ENCODE peak calls at places on chromosome 20, in six cellular contexts. One of them, this sample, is unnamed.

GRCh38 chr20:3074812-3075211 is 3.4 kb downstream of the OXT start:
- DNase-seq in A549: no peak
- DNase-seq in sigmoid colon: no peak
- DNase-seq in pancreas: no peak
- DNase-seq in H1: no peak
- DNase-seq in GM12878: no peak
- DNase-seq in this sample: no peak

GRCh38 chr20:57260959-57261357 is 5.5 kb downstream of the BMP7 start:
- DNase-seq in A549: no peak
- DNase-seq in sigmoid colon: no peak
- DNase-seq in pancreas: no peak
- DNase-seq in H1: no peak
- DNase-seq in GM12878: no peak
- DNase-seq in this sample: no peak

GRCh38 chr20:58945967-58946631 is 35.0 kb upstream of the NELFCD start:
- DNase-seq in A549: no peak
- DNase-seq in sigmoid colon: no peak
- DNase-seq in pancreas: no peak
- DNase-seq in H1: no peak
- DNase-seq in GM12878: no peak
- DNase-seq in this sample: no peak

GRCh38 chr20:57717797-57718196 is 8.0 kb upstream of the PMEPA1 start:
- DNase-seq in A549: peak; percentile 86
- DNase-seq in sigmoid colon: no peak
- DNase-seq in pancreas: no peak
- DNase-seq in H1: no peak
- DNase-seq in GM12878: no peak
- DNase-seq in this sample: no peak

GRCh38 chr20:60361761-60362410 is 403.7 kb downstream of the CDH26 start:
- DNase-seq in A549: no peak
- DNase-seq in sigmoid colon: no peak
- DNase-seq in pancreas: no peak
- DNase-seq in H1: no peak
- DNase-seq in GM12878: no peak
- DNase-seq in this sample: no peak

GRCh38 chr20:24590193-24590982 is 121.0 kb downstream of the SYNDIG1 start:
- DNase-seq in A549: no peak
- DNase-seq in sigmoid colon: no peak
- DNase-seq in pancreas: no peak
- DNase-seq in H1: no peak
- DNase-seq in GM12878: no peak
- DNase-seq in this sample: peak; percentile 30

GRCh38 chr20:48787861-48788375 is 39.9 kb downstream of the PREX1 start:
- DNase-seq in A549: peak; percentile 28
- DNase-seq in sigmoid colon: peak; percentile 74
- DNase-seq in pancreas: no peak
- DNase-seq in H1: no peak
- DNase-seq in GM12878: no peak
- DNase-seq in this sample: no peak

GRCh38 chr20:1325173-1326030 is 3.5 kb downstream of the SDCBP2 start:
- DNase-seq in A549: peak; percentile 99
- DNase-seq in sigmoid colon: peak; percentile 99
- DNase-seq in pancreas: peak; percentile 97
- DNase-seq in H1: peak; percentile 79
- DNase-seq in GM12878: peak; percentile 88
- DNase-seq in this sample: peak; percentile 96

GRCh38 chr20:34249291-34249690 is 8.1 kb downstream of the ASIP start:
- DNase-seq in A549: no peak
- DNase-seq in sigmoid colon: no peak
- DNase-seq in pancreas: no peak
- DNase-seq in H1: no peak
- DNase-seq in GM12878: peak; percentile 35
- DNase-seq in this sample: no peak

GRCh38 chr20:11919046-11919445 is 1.4 kb downstream of the BTBD3 start:
- DNase-seq in A549: no peak
- DNase-seq in sigmoid colon: no peak
- DNase-seq in pancreas: peak; percentile 46
- DNase-seq in H1: no peak
- DNase-seq in GM12878: no peak
- DNase-seq in this sample: no peak

GRCh38 chr20:54140067-54140466 is 33.7 kb downstream of the CYP24A1 start:
- DNase-seq in A549: no peak
- DNase-seq in sigmoid colon: no peak
- DNase-seq in pancreas: no peak
- DNase-seq in H1: no peak
- DNase-seq in GM12878: no peak
- DNase-seq in this sample: no peak

GRCh38 chr20:4805663-4806449 is 84.1 kb downstream of the PRND start:
- DNase-seq in A549: no peak
- DNase-seq in sigmoid colon: no peak
- DNase-seq in pancreas: no peak
- DNase-seq in H1: no peak
- DNase-seq in GM12878: no peak
- DNase-seq in this sample: no peak

GRCh38 chr20:58981564-58982364 is 708 bp downstream of the NELFCD start:
- DNase-seq in A549: peak; percentile 31
- DNase-seq in sigmoid colon: no peak
- DNase-seq in pancreas: no peak
- DNase-seq in H1: no peak
- DNase-seq in GM12878: no peak
- DNase-seq in this sample: no peak

GRCh38 chr20:48178607-48179006 is 393.3 kb upstream of the SULF2 start:
- DNase-seq in A549: no peak
- DNase-seq in sigmoid colon: no peak
- DNase-seq in pancreas: no peak
- DNase-seq in H1: no peak
- DNase-seq in GM12878: no peak
- DNase-seq in this sample: no peak

GRCh38 chr20:35146299-35146921 is 726 bp downstream of the EDEM2 start:
- DNase-seq in A549: no peak
- DNase-seq in sigmoid colon: no peak
- DNase-seq in pancreas: peak; percentile 53
- DNase-seq in H1: no peak
- DNase-seq in GM12878: no peak
- DNase-seq in this sample: peak; percentile 56

GRCh38 chr20:34172926-34173325 is 60.9 kb upstream of the EIF2S2 start:
- DNase-seq in A549: no peak
- DNase-seq in sigmoid colon: no peak
- DNase-seq in pancreas: no peak
- DNase-seq in H1: no peak
- DNase-seq in GM12878: no peak
- DNase-seq in this sample: no peak

GRCh38 chr20:23308024-23308423 is 42.6 kb upstream of the NXT1 start:
- DNase-seq in A549: no peak
- DNase-seq in sigmoid colon: no peak
- DNase-seq in pancreas: no peak
- DNase-seq in H1: no peak
- DNase-seq in GM12878: no peak
- DNase-seq in this sample: no peak

GRCh38 chr20:23309781-23310180 is 40.8 kb upstream of the NXT1 start:
- DNase-seq in A549: no peak
- DNase-seq in sigmoid colon: peak; percentile 52
- DNase-seq in pancreas: no peak
- DNase-seq in H1: no peak
- DNase-seq in GM12878: no peak
- DNase-seq in this sample: no peak

GRCh38 chr20:23308908-23309307 is 41.7 kb upstream of the NXT1 start:
- DNase-seq in A549: no peak
- DNase-seq in sigmoid colon: peak; percentile 35
- DNase-seq in pancreas: no peak
- DNase-seq in H1: no peak
- DNase-seq in GM12878: no peak
- DNase-seq in this sample: no peak

GRCh38 chr20:23314714-23315498 is 35.7 kb upstream of the NXT1 start:
- DNase-seq in A549: no peak
- DNase-seq in sigmoid colon: peak; percentile 84
- DNase-seq in pancreas: no peak
- DNase-seq in H1: no peak
- DNase-seq in GM12878: no peak
- DNase-seq in this sample: no peak

GRCh38 chr20:23311932-23312331 is 38.7 kb upstream of the NXT1 start:
- DNase-seq in A549: no peak
- DNase-seq in sigmoid colon: no peak
- DNase-seq in pancreas: no peak
- DNase-seq in H1: no peak
- DNase-seq in GM12878: no peak
- DNase-seq in this sample: no peak
- H3K4me1 ChIP-seq in A549: no peaks in the 10 kb centered on the region
- H3K4me1 ChIP-seq in sigmoid colon: no peaks in the 10 kb centered on the region
- H3K4me1 ChIP-seq in pancreas: no peaks in the 10 kb centered on the region
- H3K4me1 ChIP-seq in H1: no peaks in the 10 kb centered on the region
- H3K4me1 ChIP-seq in GM12878: no peaks in the 10 kb centered on the region
- H3K4me1 ChIP-seq in this sample: no peaks in the 10 kb centered on the region

GRCh38 chr20:62137092-62137384 is 6.2 kb downstream of the PSMA7 start:
- DNase-seq in A549: no peak
- DNase-seq in sigmoid colon: no peak
- DNase-seq in pancreas: no peak
- DNase-seq in H1: no peak
- DNase-seq in GM12878: no peak
- DNase-seq in this sample: no peak
- TF ChIP-seq CTCF in A549: no peak
- TF ChIP-seq CTCF in sigmoid colon: no peak
- TF ChIP-seq CTCF in pancreas: peak; percentile 2
- TF ChIP-seq CTCF in H1: no peak
- TF ChIP-seq CTCF in GM12878: no peak
- TF ChIP-seq CTCF in this sample: peak; percentile 19

GRCh38 chr20:32477594-32478512 is 107.3 kb downstream of the NOL4L start:
- DNase-seq in A549: no peak
- DNase-seq in sigmoid colon: peak; percentile 71
- DNase-seq in pancreas: peak; percentile 91
- DNase-seq in H1: no peak
- DNase-seq in GM12878: no peak
- DNase-seq in this sample: no peak

GRCh38 chr20:32479697-32480140 is 105.4 kb downstream of the NOL4L start:
- DNase-seq in A549: no peak
- DNase-seq in sigmoid colon: peak; percentile 51
- DNase-seq in pancreas: no peak
- DNase-seq in H1: no peak
- DNase-seq in GM12878: no peak
- DNase-seq in this sample: no peak

GRCh38 chr20:32478576-32478975 is 106.6 kb downstream of the NOL4L start:
- DNase-seq in A549: no peak
- DNase-seq in sigmoid colon: peak; percentile 38
- DNase-seq in pancreas: no peak
- DNase-seq in H1: no peak
- DNase-seq in GM12878: no peak
- DNase-seq in this sample: no peak

GRCh38 chr20:32480361-32481199 is 104.6 kb downstream of the NOL4L start:
- DNase-seq in A549: no peak
- DNase-seq in sigmoid colon: peak; percentile 59
- DNase-seq in pancreas: no peak
- DNase-seq in H1: no peak
- DNase-seq in GM12878: no peak
- DNase-seq in this sample: peak; percentile 26

DNA sequence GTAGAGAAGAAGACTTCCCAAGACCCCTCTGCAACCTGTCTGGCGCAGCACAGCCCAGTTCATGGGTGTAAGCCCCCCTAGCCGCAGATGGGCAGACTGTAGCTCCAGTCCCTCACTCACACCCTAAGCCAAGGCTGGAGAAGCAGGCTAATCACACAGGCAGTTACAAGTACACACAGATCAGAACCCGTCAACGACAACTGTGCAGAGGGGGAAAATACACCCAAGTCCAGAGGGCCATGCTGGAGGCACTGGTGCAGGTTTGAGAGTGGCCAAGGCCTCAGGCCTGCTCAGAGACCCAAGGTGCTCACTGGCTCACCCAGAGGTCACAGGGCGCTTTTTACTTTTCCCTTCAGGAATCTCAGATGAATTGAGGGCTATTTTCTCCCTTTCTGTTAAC is 106.1 kb downstream of the NOL4L start:
- DNase-seq in A549: no peak
- DNase-seq in sigmoid colon: peak; percentile 44
- DNase-seq in pancreas: no peak
- DNase-seq in H1: no peak
- DNase-seq in GM12878: no peak
- DNase-seq in this sample: no peak
- H3K4me1 ChIP-seq in A549: peaks cover 49% of the 10 kb centered on the region
- H3K4me1 ChIP-seq in sigmoid colon: peaks cover 85% of the 10 kb centered on the region
- H3K4me1 ChIP-seq in pancreas: peaks cover 74% of the 10 kb centered on the region
- H3K4me1 ChIP-seq in H1: peaks cover 46% of the 10 kb centered on the region
- H3K4me1 ChIP-seq in GM12878: peaks cover 11% of the 10 kb centered on the region
- H3K4me1 ChIP-seq in this sample: peaks cover 8% of the 10 kb centered on the region

GRCh38 chr20:37382539-37383120 is 36.7 kb downstream of the SRC start:
- DNase-seq in A549: peak; percentile 49
- DNase-seq in sigmoid colon: peak; percentile 62
- DNase-seq in pancreas: no peak
- DNase-seq in H1: no peak
- DNase-seq in GM12878: no peak
- DNase-seq in this sample: no peak

GRCh38 chr20:37379967-37380828 is 34.3 kb downstream of the SRC start:
- DNase-seq in A549: peak; percentile 96
- DNase-seq in sigmoid colon: peak; percentile 43
- DNase-seq in pancreas: no peak
- DNase-seq in H1: no peak
- DNase-seq in GM12878: no peak
- DNase-seq in this sample: no peak

GRCh38 chr20:37380864-37381579 is 35.1 kb downstream of the SRC start:
- DNase-seq in A549: peak; percentile 74
- DNase-seq in sigmoid colon: peak; percentile 57
- DNase-seq in pancreas: no peak
- DNase-seq in H1: no peak
- DNase-seq in GM12878: no peak
- DNase-seq in this sample: no peak

GRCh38 chr20:37383229-37383989 is 37.5 kb downstream of the SRC start:
- DNase-seq in A549: peak; percentile 97
- DNase-seq in sigmoid colon: peak; percentile 65
- DNase-seq in pancreas: no peak
- DNase-seq in H1: no peak
- DNase-seq in GM12878: no peak
- DNase-seq in this sample: no peak

DNA sequence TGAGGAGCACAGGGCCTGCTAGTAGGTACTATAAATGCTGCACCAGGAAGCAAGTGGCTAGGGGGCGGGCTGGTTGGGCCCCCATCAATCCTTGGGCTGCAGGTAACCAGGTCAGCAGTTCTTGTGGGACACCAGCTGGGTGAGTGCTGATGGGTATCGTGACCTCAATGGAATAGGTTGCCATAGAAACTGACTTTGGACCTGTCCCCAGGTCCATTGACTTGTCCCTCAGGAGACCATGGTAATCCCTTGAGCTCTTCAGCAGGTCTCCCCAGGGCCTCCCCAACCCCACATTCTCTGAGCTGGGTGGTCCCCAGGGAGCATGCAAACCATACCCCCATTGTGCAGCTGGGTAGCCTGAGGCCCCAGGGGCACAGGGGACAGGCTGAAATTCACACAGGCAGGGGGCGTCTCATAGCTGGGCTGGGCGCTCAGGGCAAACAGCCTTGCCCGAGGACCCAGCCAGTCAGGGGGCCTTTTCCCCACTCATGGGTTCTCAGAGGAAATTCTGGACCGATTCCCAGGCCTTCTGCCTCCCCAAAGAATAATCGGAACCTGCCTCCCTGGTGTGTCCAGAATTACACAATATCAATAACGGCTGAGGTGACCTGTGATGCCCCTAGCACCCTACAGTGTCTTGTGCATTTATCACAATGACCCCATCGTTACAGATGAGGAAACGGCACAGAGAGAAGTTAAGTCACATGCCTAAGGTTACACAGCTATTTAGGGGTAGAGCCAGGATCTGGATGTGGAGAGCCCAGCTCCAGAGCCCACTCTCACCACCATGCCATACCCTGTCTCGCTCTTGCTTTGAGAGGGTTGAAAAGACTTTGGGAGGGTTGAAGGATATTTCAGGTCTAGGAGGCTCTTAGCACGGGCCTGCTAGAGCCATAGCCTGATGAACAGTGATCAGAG is 35.9 kb downstream of the SRC start:
- DNase-seq in A549: peak; percentile 83
- DNase-seq in sigmoid colon: peak; percentile 58
- DNase-seq in pancreas: no peak
- DNase-seq in H1: no peak
- DNase-seq in GM12878: no peak
- DNase-seq in this sample: no peak
- TF ChIP-seq CTCF in A549: peak; percentile 24
- TF ChIP-seq CTCF in sigmoid colon: no peak
- TF ChIP-seq CTCF in pancreas: no peak
- TF ChIP-seq CTCF in H1: no peak
- TF ChIP-seq CTCF in GM12878: no peak
- TF ChIP-seq CTCF in this sample: no peak